ENCODE peak calls at places on chromosomes 7 and 10, in nine cellular contexts. K is NCI-H2081, M is astrocyte of the spinal cord, A is GDM1, Q is skeletal muscle cell, J is coronary artery, I is osteoblast, L is A549, X is T-helper 9 cell. Z is an unnamed sample.

GRCh38 chr7:115693779-115694178 is 336.8 kb downstream of the TFEC start:
- DNase-seq in K (no peak), M (no peak), A (no peak), Q (no peak), J (no peak), I (no peak), L (no peak), X (no peak), Z (no peak)

GRCh38 chr7:43431020-43431595 is 151.8 kb upstream of the STK17A start:
- DNase-seq in K (no peak), M (peak), A (no peak), Q (no peak), J (no peak), I (no peak), L (no peak), X (no peak), Z (no peak)

GRCh38 chr10:72173267-72173634 is 42.6 kb upstream of the ANAPC16 start:
- DNase-seq in K (no peak), M (no peak), A (no peak), Q (no peak), J (no peak), I (no peak), L (peak), X (no peak), Z (peak)

GRCh38 chr7:91287685-91288084 is 23.5 kb downstream of the FZD1 start:
- DNase-seq in K (no peak), M (peak), A (no peak), Q (no peak), J (no peak), I (peak), L (no peak), X (no peak), Z (no peak)

GRCh38 chr7:6482307-6482706 is 34.6 kb upstream of the DAGLB start:
- DNase-seq in K (no peak), M (no peak), A (no peak), Q (no peak), J (no peak), I (no peak), L (no peak), X (no peak), Z (no peak)

GRCh38 chr10:24162236-24162635 is 46.7 kb upstream of the KIAA1217 start:
- DNase-seq in K (no peak), M (no peak), A (no peak), Q (no peak), J (no peak), I (no peak), L (no peak), X (no peak), Z (no peak)

GRCh38 chr10:18647945-18648344 is 3.4 kb downstream of the NSUN6 start:
- DNase-seq in K (no peak), M (no peak), A (no peak), Q (no peak), J (no peak), I (no peak), L (no peak), X (no peak), Z (no peak)

GRCh38 chr10:73910764-73911552 is at the start of gene PLAU:
- DNase-seq in K (no peak), M (peak), A (peak), Q (no peak), J (peak), I (peak), L (no peak), X (peak), Z (peak)

GRCh38 chr7:155482511-155483183 is 24.7 kb downstream of the EN2 start:
- DNase-seq in K (no peak), M (no peak), A (no peak), Q (no peak), J (no peak), I (no peak), L (no peak), X (no peak), Z (no peak)